ENCODE peak calls at places on chromosomes 7 and 10, in nine cellular contexts. One of them, this sample, is unnamed.

GRCh38 chr7:21256310-21256877 is 171.5 kb upstream of the SP4 start:
- DNase-seq in RWPE1: peak
- DNase-seq in SK-N-MC: peak
- DNase-seq in fibroblast of lung: peak
- DNase-seq in body of pancreas: no peak
- DNase-seq in neural progenitor cell: peak
- DNase-seq in adrenal gland: no peak
- DNase-seq in CD8-positive, alpha-beta memory T cell: no peak
- DNase-seq in right lobe of liver: no peak
- DNase-seq in this sample: no peak

GRCh38 chr7:54811016-54811924 is 52.3 kb upstream of the SEC61G start:
- DNase-seq in RWPE1: no peak
- DNase-seq in SK-N-MC: no peak
- DNase-seq in fibroblast of lung: peak
- DNase-seq in body of pancreas: no peak
- DNase-seq in neural progenitor cell: no peak
- DNase-seq in adrenal gland: no peak
- DNase-seq in CD8-positive, alpha-beta memory T cell: no peak
- DNase-seq in right lobe of liver: no peak
- DNase-seq in this sample: no peak

GRCh38 chr7:46554688-46555422 is 633.8 kb upstream of the IGFBP3 start:
- DNase-seq in RWPE1: no peak
- DNase-seq in SK-N-MC: no peak
- DNase-seq in fibroblast of lung: peak
- DNase-seq in body of pancreas: no peak
- DNase-seq in neural progenitor cell: no peak
- DNase-seq in adrenal gland: no peak
- DNase-seq in CD8-positive, alpha-beta memory T cell: no peak
- DNase-seq in right lobe of liver: no peak
- DNase-seq in this sample: no peak

GRCh38 chr7:145151651-145152050 is 315.8 kb upstream of the TPK1 start:
- DNase-seq in RWPE1: no peak
- DNase-seq in SK-N-MC: no peak
- DNase-seq in fibroblast of lung: no peak
- DNase-seq in body of pancreas: no peak
- DNase-seq in neural progenitor cell: no peak
- DNase-seq in adrenal gland: no peak
- DNase-seq in CD8-positive, alpha-beta memory T cell: no peak
- DNase-seq in right lobe of liver: no peak
- DNase-seq in this sample: no peak

GRCh38 chr7:12712236-12712635 is 24.8 kb downstream of the ARL4A start:
- DNase-seq in RWPE1: no peak
- DNase-seq in SK-N-MC: no peak
- DNase-seq in fibroblast of lung: no peak
- DNase-seq in body of pancreas: no peak
- DNase-seq in neural progenitor cell: no peak
- DNase-seq in adrenal gland: no peak
- DNase-seq in CD8-positive, alpha-beta memory T cell: no peak
- DNase-seq in right lobe of liver: no peak
- DNase-seq in this sample: no peak

GRCh38 chr10:34538291-34538829 is 276.7 kb downstream of the PARD3 start:
- DNase-seq in RWPE1: no peak
- DNase-seq in SK-N-MC: no peak
- DNase-seq in fibroblast of lung: no peak
- DNase-seq in body of pancreas: no peak
- DNase-seq in neural progenitor cell: no peak
- DNase-seq in adrenal gland: no peak
- DNase-seq in CD8-positive, alpha-beta memory T cell: no peak
- DNase-seq in right lobe of liver: no peak
- DNase-seq in this sample: no peak

GRCh38 chr7:97119747-97120146 is 2.2 kb downstream of the SDHAF3 start:
- DNase-seq in RWPE1: no peak
- DNase-seq in SK-N-MC: no peak
- DNase-seq in fibroblast of lung: no peak
- DNase-seq in body of pancreas: no peak
- DNase-seq in neural progenitor cell: no peak
- DNase-seq in adrenal gland: no peak
- DNase-seq in CD8-positive, alpha-beta memory T cell: no peak
- DNase-seq in right lobe of liver: no peak
- DNase-seq in this sample: no peak

GRCh38 chr10:102268333-102268999 is 23.1 kb downstream of the GBF1 start:
- DNase-seq in RWPE1: no peak
- DNase-seq in SK-N-MC: no peak
- DNase-seq in fibroblast of lung: peak
- DNase-seq in body of pancreas: no peak
- DNase-seq in neural progenitor cell: no peak
- DNase-seq in adrenal gland: no peak
- DNase-seq in CD8-positive, alpha-beta memory T cell: no peak
- DNase-seq in right lobe of liver: no peak
- DNase-seq in this sample: no peak

GRCh38 chr7:55206235-55207029 is 158.7 kb upstream of the LANCL2 start:
- DNase-seq in RWPE1: no peak
- DNase-seq in SK-N-MC: no peak
- DNase-seq in fibroblast of lung: no peak
- DNase-seq in body of pancreas: no peak
- DNase-seq in neural progenitor cell: no peak
- DNase-seq in adrenal gland: no peak
- DNase-seq in CD8-positive, alpha-beta memory T cell: no peak
- DNase-seq in right lobe of liver: no peak
- DNase-seq in this sample: no peak

GRCh38 chr10:13121500-13121854 is 21.5 kb downstream of the OPTN start:
- DNase-seq in RWPE1: no peak
- DNase-seq in SK-N-MC: no peak
- DNase-seq in fibroblast of lung: no peak
- DNase-seq in body of pancreas: no peak
- DNase-seq in neural progenitor cell: no peak
- DNase-seq in adrenal gland: no peak
- DNase-seq in CD8-positive, alpha-beta memory T cell: no peak
- DNase-seq in right lobe of liver: peak
- DNase-seq in this sample: no peak

GRCh38 chr10:72267819-72268404 is 5.8 kb upstream of the DDIT4 start:
- DNase-seq in RWPE1: no peak
- DNase-seq in SK-N-MC: no peak
- DNase-seq in fibroblast of lung: no peak
- DNase-seq in body of pancreas: no peak
- DNase-seq in neural progenitor cell: no peak
- DNase-seq in adrenal gland: no peak
- DNase-seq in CD8-positive, alpha-beta memory T cell: no peak
- DNase-seq in right lobe of liver: no peak
- DNase-seq in this sample: no peak

GRCh38 chr10:4622374-4622773 is 203.6 kb upstream of the AKR1E2 start:
- DNase-seq in RWPE1: no peak
- DNase-seq in SK-N-MC: no peak
- DNase-seq in fibroblast of lung: no peak
- DNase-seq in body of pancreas: no peak
- DNase-seq in neural progenitor cell: no peak
- DNase-seq in adrenal gland: no peak
- DNase-seq in CD8-positive, alpha-beta memory T cell: no peak
- DNase-seq in right lobe of liver: no peak
- DNase-seq in this sample: no peak

GRCh38 chr10:86871563-86872183 is 85.7 kb downstream of the MMRN2 start:
- DNase-seq in RWPE1: no peak
- DNase-seq in SK-N-MC: no peak
- DNase-seq in fibroblast of lung: no peak
- DNase-seq in body of pancreas: no peak
- DNase-seq in neural progenitor cell: peak
- DNase-seq in adrenal gland: no peak
- DNase-seq in CD8-positive, alpha-beta memory T cell: no peak
- DNase-seq in right lobe of liver: no peak
- DNase-seq in this sample: no peak

GRCh38 chr10:86870679-86871078 is 86.7 kb downstream of the MMRN2 start:
- DNase-seq in RWPE1: no peak
- DNase-seq in SK-N-MC: no peak
- DNase-seq in fibroblast of lung: no peak
- DNase-seq in body of pancreas: no peak
- DNase-seq in neural progenitor cell: no peak
- DNase-seq in adrenal gland: no peak
- DNase-seq in CD8-positive, alpha-beta memory T cell: no peak
- DNase-seq in right lobe of liver: no peak
- DNase-seq in this sample: no peak

GRCh38 chr10:86872757-86873156 is 84.7 kb downstream of the MMRN2 start:
- DNase-seq in RWPE1: no peak
- DNase-seq in SK-N-MC: no peak
- DNase-seq in fibroblast of lung: no peak
- DNase-seq in body of pancreas: no peak
- DNase-seq in neural progenitor cell: peak
- DNase-seq in adrenal gland: peak
- DNase-seq in CD8-positive, alpha-beta memory T cell: no peak
- DNase-seq in right lobe of liver: no peak
- DNase-seq in this sample: no peak

GRCh38 chr10:86867149-86867548 is 90.3 kb downstream of the MMRN2 start:
- DNase-seq in RWPE1: no peak
- DNase-seq in SK-N-MC: no peak
- DNase-seq in fibroblast of lung: no peak
- DNase-seq in body of pancreas: no peak
- DNase-seq in neural progenitor cell: no peak
- DNase-seq in adrenal gland: no peak
- DNase-seq in CD8-positive, alpha-beta memory T cell: no peak
- DNase-seq in right lobe of liver: no peak
- DNase-seq in this sample: no peak

GRCh38 chr10:86868353-86868752 is 89.1 kb downstream of the MMRN2 start:
- DNase-seq in RWPE1: no peak
- DNase-seq in SK-N-MC: peak
- DNase-seq in fibroblast of lung: peak
- DNase-seq in body of pancreas: no peak
- DNase-seq in neural progenitor cell: peak
- DNase-seq in adrenal gland: peak
- DNase-seq in CD8-positive, alpha-beta memory T cell: no peak
- DNase-seq in right lobe of liver: no peak
- DNase-seq in this sample: no peak
- H3K27ac ChIP-seq in RWPE1: no peak
- H3K27ac ChIP-seq in SK-N-MC: peak
- H3K27ac ChIP-seq in fibroblast of lung: no peak
- H3K27ac ChIP-seq in body of pancreas: no peak
- H3K27ac ChIP-seq in neural progenitor cell: no peak
- H3K27ac ChIP-seq in adrenal gland: no peak
- H3K27ac ChIP-seq in CD8-positive, alpha-beta memory T cell: no peak
- H3K27ac ChIP-seq in right lobe of liver: no peak
- H3K27ac ChIP-seq in this sample: no peak

GRCh38 chr7:26187380-26188290 is 12.9 kb downstream of the HNRNPA2B1 start:
- DNase-seq in RWPE1: no peak
- DNase-seq in SK-N-MC: no peak
- DNase-seq in fibroblast of lung: no peak
- DNase-seq in body of pancreas: no peak
- DNase-seq in neural progenitor cell: no peak
- DNase-seq in adrenal gland: no peak
- DNase-seq in CD8-positive, alpha-beta memory T cell: no peak
- DNase-seq in right lobe of liver: no peak
- DNase-seq in this sample: no peak
- H3K27ac ChIP-seq in RWPE1: no peak
- H3K27ac ChIP-seq in SK-N-MC: peak
- H3K27ac ChIP-seq in fibroblast of lung: no peak
- H3K27ac ChIP-seq in body of pancreas: no peak
- H3K27ac ChIP-seq in neural progenitor cell: peak
- H3K27ac ChIP-seq in adrenal gland: no peak
- H3K27ac ChIP-seq in CD8-positive, alpha-beta memory T cell: no peak
- H3K27ac ChIP-seq in right lobe of liver: no peak
- H3K27ac ChIP-seq in this sample: peak

GRCh38 chr7:158527038-158527437 is 60.6 kb downstream of the PTPRN2 start:
- DNase-seq in RWPE1: no peak
- DNase-seq in SK-N-MC: no peak
- DNase-seq in fibroblast of lung: no peak
- DNase-seq in body of pancreas: no peak
- DNase-seq in neural progenitor cell: no peak
- DNase-seq in adrenal gland: no peak
- DNase-seq in CD8-positive, alpha-beta memory T cell: peak
- DNase-seq in right lobe of liver: no peak
- DNase-seq in this sample: no peak

GRCh38 chr7:158526531-158526930 is 61.1 kb downstream of the PTPRN2 start:
- DNase-seq in RWPE1: no peak
- DNase-seq in SK-N-MC: no peak
- DNase-seq in fibroblast of lung: no peak
- DNase-seq in body of pancreas: no peak
- DNase-seq in neural progenitor cell: no peak
- DNase-seq in adrenal gland: no peak
- DNase-seq in CD8-positive, alpha-beta memory T cell: peak
- DNase-seq in right lobe of liver: no peak
- DNase-seq in this sample: no peak

GRCh38 chr7:158525648-158526484 is 61.8 kb downstream of the PTPRN2 start:
- DNase-seq in RWPE1: no peak
- DNase-seq in SK-N-MC: no peak
- DNase-seq in fibroblast of lung: no peak
- DNase-seq in body of pancreas: no peak
- DNase-seq in neural progenitor cell: no peak
- DNase-seq in adrenal gland: no peak
- DNase-seq in CD8-positive, alpha-beta memory T cell: peak
- DNase-seq in right lobe of liver: no peak
- DNase-seq in this sample: no peak

GRCh38 chr7:158527902-158528502 is 59.6 kb downstream of the PTPRN2 start:
- DNase-seq in RWPE1: no peak
- DNase-seq in SK-N-MC: no peak
- DNase-seq in fibroblast of lung: no peak
- DNase-seq in body of pancreas: no peak
- DNase-seq in neural progenitor cell: no peak
- DNase-seq in adrenal gland: no peak
- DNase-seq in CD8-positive, alpha-beta memory T cell: no peak
- DNase-seq in right lobe of liver: no peak
- DNase-seq in this sample: no peak

DNA sequence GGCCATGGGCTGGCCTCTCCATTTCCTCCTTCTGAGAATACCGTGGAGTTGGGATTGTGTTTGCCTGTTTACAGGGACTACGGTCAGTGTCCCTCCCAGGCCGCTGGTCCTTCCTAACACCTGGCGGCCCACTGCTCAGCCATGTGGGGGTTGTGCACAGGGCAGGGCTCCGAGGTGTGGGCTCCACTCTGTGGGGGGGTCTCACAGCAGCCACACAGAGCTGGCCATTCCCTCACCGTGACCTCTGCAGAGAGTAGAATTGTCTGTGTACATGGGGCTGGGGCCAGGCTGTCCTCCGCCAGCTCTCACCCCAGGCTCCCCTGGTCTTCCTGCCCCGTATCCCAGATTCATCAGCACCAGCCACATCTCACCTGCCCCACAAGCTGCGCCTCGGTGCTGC is 60.1 kb downstream of the PTPRN2 start:
- DNase-seq in RWPE1: no peak
- DNase-seq in SK-N-MC: no peak
- DNase-seq in fibroblast of lung: no peak
- DNase-seq in body of pancreas: no peak
- DNase-seq in neural progenitor cell: no peak
- DNase-seq in adrenal gland: no peak
- DNase-seq in CD8-positive, alpha-beta memory T cell: peak
- DNase-seq in right lobe of liver: no peak
- DNase-seq in this sample: no peak
- H3K27ac ChIP-seq in RWPE1: no peak
- H3K27ac ChIP-seq in SK-N-MC: no peak
- H3K27ac ChIP-seq in fibroblast of lung: no peak
- H3K27ac ChIP-seq in body of pancreas: no peak
- H3K27ac ChIP-seq in neural progenitor cell: no peak
- H3K27ac ChIP-seq in adrenal gland: no peak
- H3K27ac ChIP-seq in CD8-positive, alpha-beta memory T cell: no peak
- H3K27ac ChIP-seq in right lobe of liver: no peak
- H3K27ac ChIP-seq in this sample: no peak

DNA sequence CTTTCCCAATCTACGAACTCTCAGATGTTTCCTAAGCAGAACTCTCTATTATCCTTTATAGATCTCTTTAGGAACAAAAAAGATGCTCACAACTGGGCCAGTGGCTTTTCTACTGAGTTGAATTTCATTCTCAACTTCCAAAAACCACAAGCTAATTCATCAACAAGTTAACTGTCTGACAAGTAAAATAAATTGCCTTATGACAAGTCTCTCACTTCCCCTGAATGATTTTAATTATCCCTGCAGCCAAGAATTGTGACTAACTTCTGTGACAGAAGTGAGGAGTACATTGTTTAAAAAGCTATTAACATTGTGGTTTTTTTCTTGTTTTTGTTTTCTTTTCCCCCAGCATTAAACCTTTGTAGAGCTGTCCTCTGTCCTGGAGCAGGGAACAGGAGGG is 343.1 kb downstream of the HPSE2 start:
- DNase-seq in RWPE1: no peak
- DNase-seq in SK-N-MC: no peak
- DNase-seq in fibroblast of lung: no peak
- DNase-seq in body of pancreas: no peak
- DNase-seq in neural progenitor cell: no peak
- DNase-seq in adrenal gland: no peak
- DNase-seq in CD8-positive, alpha-beta memory T cell: no peak
- DNase-seq in right lobe of liver: no peak
- DNase-seq in this sample: no peak
- H3K27ac ChIP-seq in RWPE1: no peak
- H3K27ac ChIP-seq in SK-N-MC: no peak
- H3K27ac ChIP-seq in fibroblast of lung: no peak
- H3K27ac ChIP-seq in body of pancreas: no peak
- H3K27ac ChIP-seq in neural progenitor cell: no peak
- H3K27ac ChIP-seq in adrenal gland: no peak
- H3K27ac ChIP-seq in CD8-positive, alpha-beta memory T cell: no peak
- H3K27ac ChIP-seq in right lobe of liver: no peak
- H3K27ac ChIP-seq in this sample: no peak

This sample was measured in epithelial cell of prostate.